ENCODE peak calls at places on chromosomes 6 and 20, in five cellular contexts. F is activated CD8-positive, alpha-beta memory T cell treated with anti-CD3 and anti-CD28 coated beads for 1 hour; S is stimulated activated CD8-positive, alpha-beta memory T cell treated with anti-CD3 and anti-CD28 coated beads, Interleukin-7, amount 100 ng/mL, for 1 hour; K is B cell; P is cerebellar cortex. D is an unnamed sample.

GRCh38 chr6:139743629-139744028 is 369.2 kb upstream of the CITED2 start:
- DNase-seq in P (no peak), F (no peak), K (no peak), S (no peak), D (no peak)

GRCh38 chr6:105374010-105374420 is 28.9 kb downstream of the PREP start:
- DNase-seq in S (no peak), P (no peak), K (no peak), F (no peak), D (no peak)

GRCh38 chr6:129055796-129056195 is 172.9 kb downstream of the LAMA2 start:
- DNase-seq in F (no peak), P (no peak), S (no peak), K (no peak), D (no peak)

GRCh38 chr20:48885237-48885636 is 36.3 kb upstream of the ARFGEF2 start:
- DNase-seq in S (no peak), K (no peak), P (no peak), F (no peak), D (no peak)

GRCh38 chr6:7058250-7058923 is 49.4 kb upstream of the RREB1 start:
- DNase-seq in K (no peak), P (no peak), S (no peak), F (no peak), D (no peak)

GRCh38 chr6:127879685-127880084 is 21.2 kb downstream of the THEMIS start:
- DNase-seq in S (no peak), F (no peak), K (no peak), P (no peak), D (no peak)

GRCh38 chr6:33850869-33851541 is 47.2 kb upstream of the MLN start:
- DNase-seq in K (no peak), F (no peak), P (peak), S (no peak), D (no peak)

GRCh38 chr6:138088307-138088744 is 18.9 kb downstream of the PERP start:
- DNase-seq in F (no peak), S (no peak), K (no peak), P (no peak), D (no peak)

GRCh38 chr6:91082311-91082803 is 495.5 kb upstream of the MAP3K7 start:
- DNase-seq in P (peak), K (no peak), F (no peak), S (no peak), D (peak)

GRCh38 chr20:38550274-38550673 is 30.7 kb upstream of the ADIG start:
- DNase-seq in P (no peak), S (no peak), F (no peak), K (no peak), D (no peak)

GRCh38 chr6:132961610-132962009 is 147.2 kb downstream of the RPS12 start:
- DNase-seq in P (no peak), S (no peak), K (no peak), F (no peak), D (no peak)

GRCh38 chr6:145206247-145206907 is 528.9 kb downstream of the EPM2A start:
- DNase-seq in F (no peak), S (no peak), P (no peak), K (no peak), D (no peak)